ENCODE peak calls at places on chromosomes 7 and 10, in nine cellular contexts. D is Peyer's patch, U is vagina, M is IMR-90, Y is heart left ventricle, K is K562, E is tibial nerve, P is ovary, S is A549. B is an unnamed sample.
A peak's percentile ranks its signal among the peaks of the same experiment; 100 is the strongest.

GRCh38 chr10:57754803-57755202 is 512.9 kb downstream of the IPMK start:
- DNase-seq in D (no peak), U (no peak), M (no peak), Y (no peak), K (no peak), E (no peak), P (no peak), S (no peak), B (no peak)

GRCh38 chr10:49465717-49466116 is 69.8 kb upstream of the DRGX start:
- DNase-seq in D (no peak), U (no peak), M (no peak), Y (no peak), K (no peak), E (no peak), P (no peak), S (no peak), B (no peak)

GRCh38 chr10:128557149-128557548 is 430.9 kb upstream of the MKI67 start:
- DNase-seq in D (no peak), U (no peak), M (no peak), Y (no peak), K (no peak), E (no peak), P (no peak), S (no peak), B (no peak)

GRCh38 chr7:98085674-98086073 is 21.0 kb upstream of the LMTK2 start:
- DNase-seq in D (peak; percentile 60), U (peak; percentile 94), M (no peak), Y (no peak), K (no peak), E (no peak), P (no peak), S (no peak), B (no peak)

GRCh38 chr10:11058014-11058413 is 40.3 kb downstream of the CELF2 start:
- DNase-seq in D (no peak), U (no peak), M (no peak), Y (no peak), K (no peak), E (no peak), P (no peak), S (no peak), B (no peak)

GRCh38 chr7:19982841-19983835 is 209.7 kb upstream of the TMEM196 start:
- DNase-seq in D (no peak), U (no peak), M (peak; percentile 77), Y (peak; percentile 28), K (peak; percentile 36), E (peak; percentile 57), P (peak; percentile 23), S (no peak), B (no peak)

GRCh38 chr7:156423876-156424275 is 216.7 kb upstream of the RNF32 start:
- DNase-seq in D (no peak), U (no peak), M (no peak), Y (no peak), K (no peak), E (no peak), P (no peak), S (no peak), B (no peak)

GRCh38 chr7:137820156-137820555 is 26.6 kb downstream of the DGKI start:
- DNase-seq in D (no peak), U (no peak), M (no peak), Y (no peak), K (no peak), E (no peak), P (no peak), S (no peak), B (no peak)

GRCh38 chr7:90842430-90842788 is 246.3 kb downstream of the CDK14 start:
- DNase-seq in D (no peak), U (no peak), M (no peak), Y (no peak), K (no peak), E (no peak), P (no peak), S (no peak), B (no peak)

GRCh38 chr10:94617389-94617944 is 66.1 kb upstream of the CYP2C18 start:
- DNase-seq in D (no peak), U (no peak), M (no peak), Y (no peak), K (no peak), E (no peak), P (no peak), S (no peak), B (no peak)

GRCh38 chr7:110181768-110182167 is 909.2 kb upstream of the LRRN3 start:
- DNase-seq in D (no peak), U (no peak), M (no peak), Y (no peak), K (no peak), E (no peak), P (no peak), S (no peak), B (no peak)

GRCh38 chr7:80434043-80434442 is 77.8 kb downstream of the GNAT3 start:
- DNase-seq in D (no peak), U (no peak), M (no peak), Y (no peak), K (no peak), E (no peak), P (no peak), S (no peak), B (no peak)

GRCh38 chr7:50627824-50628361 is 62.7 kb upstream of the DDC start:
- DNase-seq in D (no peak), U (no peak), M (no peak), Y (no peak), K (no peak), E (no peak), P (no peak), S (no peak), B (no peak)

GRCh38 chr10:123156091-123156490 is 1.9 kb downstream of the BUB3 start:
- DNase-seq in D (no peak), U (no peak), M (peak; percentile 53), Y (no peak), K (no peak), E (no peak), P (no peak), S (no peak), B (no peak)

GRCh38 chr7:150435047-150435389 is 15.4 kb upstream of the GIMAP8 start:
- DNase-seq in D (no peak), U (no peak), M (no peak), Y (no peak), K (no peak), E (no peak), P (no peak), S (no peak), B (no peak)

GRCh38 chr7:12687213-12688171 is at the start of gene ARL4A:
- DNase-seq in D (peak; percentile 99), U (peak; percentile 99), M (peak; percentile 98), Y (peak; percentile 100), K (peak; percentile 100), E (peak; percentile 100), P (peak; percentile 96), S (peak; percentile 98), B (peak; percentile 100)

GRCh38 chr7:12684733-12685132 is 2.7 kb upstream of the ARL4A start:
- DNase-seq in D (no peak), U (no peak), M (no peak), Y (no peak), K (no peak), E (no peak), P (no peak), S (no peak), B (no peak)

GRCh38 chr7:12685550-12685949 is 1.9 kb upstream of the ARL4A start:
- DNase-seq in D (no peak), U (no peak), M (peak; percentile 33), Y (no peak), K (no peak), E (peak; percentile 38), P (no peak), S (peak; percentile 71), B (no peak)

GRCh38 chr7:12686894-12687212 is 580 bp upstream of the ARL4A start:
- DNase-seq in D (no peak), U (no peak), M (no peak), Y (no peak), K (no peak), E (no peak), P (no peak), S (no peak), B (no peak)

DNA sequence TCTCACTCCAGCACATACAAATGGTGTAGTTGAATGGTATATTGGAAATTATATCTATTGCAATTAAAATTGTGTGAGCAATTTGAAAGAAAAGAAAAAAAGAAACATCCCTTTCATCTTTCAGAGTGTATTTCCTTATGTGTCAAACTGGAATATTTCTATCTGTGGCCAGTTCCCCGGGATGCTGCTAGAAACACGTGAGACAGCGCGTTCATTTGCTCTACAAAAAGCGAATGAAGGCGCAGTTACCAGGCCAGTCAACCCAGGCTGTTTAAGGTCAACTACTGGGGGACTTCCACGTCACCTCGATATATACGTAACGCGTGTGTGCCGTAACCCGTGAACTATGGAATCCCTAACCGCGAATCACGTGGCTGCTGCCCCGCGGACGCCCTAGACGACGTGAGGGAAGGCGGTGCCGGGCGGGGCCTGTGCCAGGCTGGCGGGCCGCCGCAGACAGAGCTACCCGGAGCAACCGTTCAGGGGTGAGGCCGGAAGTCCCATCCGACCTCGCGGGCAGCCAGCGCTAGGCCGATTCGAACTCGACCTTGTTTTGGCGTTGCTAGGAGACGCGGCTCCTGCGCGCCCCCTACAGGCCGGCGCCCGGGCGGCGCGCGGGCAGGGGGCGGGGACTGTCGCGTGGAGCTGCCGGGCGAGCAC is 1.1 kb upstream of the ARL4A start:
- DNase-seq in D (peak; percentile 99), U (peak; percentile 97), M (peak; percentile 77), Y (peak; percentile 95), K (peak; percentile 93), E (peak; percentile 82), P (peak; percentile 88), S (peak; percentile 91), B (peak; percentile 98)
- TF ChIP-seq POLR2A in D (no peak), U (peak; percentile 9), M (no peak), Y (no peak), K (no peak), E (no peak), P (no peak), S (peak; percentile 51), B (no peak)

GRCh38 chr7:134784251-134785049 is 5.0 kb downstream of the CALD1 start:
- DNase-seq in D (no peak), U (no peak), M (no peak), Y (no peak), K (no peak), E (peak; percentile 18), P (no peak), S (no peak), B (no peak)
- H3K4me1 ChIP-seq in D (no peaks in the 10 kb centered on the region), U (peaks cover 57% of the 10 kb centered on the region), M (peaks cover 22% of the 10 kb centered on the region), Y (peaks cover 17% of the 10 kb centered on the region), K (no peaks in the 10 kb centered on the region), E (peaks cover 29% of the 10 kb centered on the region), P (peaks cover 24% of the 10 kb centered on the region), S (peaks cover 29% of the 10 kb centered on the region), B (peaks cover 26% of the 10 kb centered on the region)

GRCh38 chr10:114043532-114044250 is at the start of gene ADRB1:
- DNase-seq in D (peak; percentile 94), U (no peak), M (peak; percentile 5), Y (peak; percentile 97), K (peak; percentile 28), E (peak; percentile 52), P (no peak), S (peak; percentile 86), B (peak; percentile 89)
- H3K27ac ChIP-seq in D (peak within 1 kb of the TSS; percentile 69), U (peak within 1 kb of the TSS; percentile 44), M (no peak within 1 kb of the TSS), Y (peak within 1 kb of the TSS; percentile 90), K (no peak within 1 kb of the TSS), E (peak within 1 kb of the TSS; percentile 52), P (no peak within 1 kb of the TSS), S (peak within 1 kb of the TSS; percentile 90), B (peak within 1 kb of the TSS; percentile 80)

DNA sequence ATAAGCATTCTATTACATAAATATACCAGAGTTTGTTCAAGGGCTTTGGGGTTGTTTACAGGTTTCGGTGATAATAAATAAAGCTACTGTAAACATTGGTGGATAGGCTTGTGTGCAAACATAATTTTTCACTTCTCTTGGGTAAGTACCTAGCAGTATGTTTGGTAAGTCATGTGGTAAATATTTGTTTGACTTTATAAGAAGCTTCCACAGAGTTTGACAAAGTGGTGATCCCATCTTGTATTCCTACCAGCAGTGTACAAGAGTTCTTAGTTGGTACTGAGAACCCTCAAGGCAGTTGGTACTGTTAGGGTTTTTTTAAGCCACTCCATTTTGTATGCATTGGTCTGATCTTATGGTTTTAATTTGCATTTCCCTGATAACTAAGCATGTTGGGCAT is 24.7 kb downstream of the GPRIN2 start:
- DNase-seq in D (no peak), U (no peak), M (no peak), Y (no peak), K (no peak), E (no peak), P (no peak), S (no peak), B (no peak)
- TF ChIP-seq POLR2A in D (no peak), U (no peak), M (no peak), Y (no peak), K (no peak), E (no peak), P (no peak), S (no peak), B (no peak)